ENCODE peak calls at places on chromosomes 13 and 19, in ten cellular contexts. U is stimulated activated CD8-positive, alpha-beta memory T cell treated with anti-CD3 and anti-CD28 coated beads, Interleukin-12 subunit alpha, Interleukin-12 subunit beta, amount 100 ng/mL, for 4 hours; V is EL; X is SW480; T is M059J; Q is caudate nucleus; L is brain microvascular endothelial cell; G is C1 segment of cervical spinal cord; N is NCI-H1105 treated with DMSO at 0.1 percent for 48 hours; K is effector memory CD4-positive, alpha-beta T cell. O is an unnamed sample.

GRCh38 chr19:49591731-49592485 is 926 bp downstream of the PRR12 start:
- DNase-seq in K (peak), L (peak), T (peak), U (peak), V (peak), X (peak), G (peak), N (peak), Q (peak), O (peak)

GRCh38 chr19:39765091-39766076 is 13.3 kb upstream of the LEUTX start:
- DNase-seq in Q (no peak), L (peak), T (peak), U (peak), V (peak), G (no peak), K (peak), N (peak), X (peak), O (peak)

GRCh38 chr13:101917475-101917810 is 465.0 kb downstream of the ITGBL1 start:
- DNase-seq in G (no peak), U (no peak), V (no peak), L (no peak), T (no peak), K (no peak), N (peak), X (no peak), Q (peak), O (no peak)

GRCh38 chr13:93259527-93260080 is 33.0 kb downstream of the GPC6 start:
- DNase-seq in L (no peak), K (no peak), T (no peak), U (no peak), Q (no peak), X (no peak), N (no peak), G (no peak), V (no peak), O (no peak)

GRCh38 chr13:40776681-40777165 is 5.7 kb upstream of the MRPS31 start:
- DNase-seq in N (no peak), X (peak), K (peak), T (peak), V (peak), L (peak), G (no peak), Q (no peak), U (peak), O (no peak)

GRCh38 chr19:17966497-17967257 is at the start of gene KCNN1:
- DNase-seq in N (peak), V (no peak), G (no peak), T (no peak), U (no peak), X (no peak), L (no peak), K (no peak), Q (peak), O (no peak)

GRCh38 chr13:113887700-113888201 is 23.9 kb upstream of the GAS6 start:
- DNase-seq in Q (no peak), G (no peak), U (no peak), X (no peak), V (no peak), N (no peak), L (no peak), T (peak), K (no peak), O (no peak)

GRCh38 chr13:91356919-91357612 is 9.6 kb downstream of the MIR17HG start:
- DNase-seq in K (no peak), Q (no peak), X (no peak), V (no peak), N (no peak), U (no peak), G (no peak), T (no peak), L (no peak), O (no peak)

GRCh38 chr13:29429496-29429895 is 166.0 kb downstream of the SLC7A1 start:
- DNase-seq in T (no peak), V (no peak), G (no peak), L (no peak), U (no peak), K (no peak), Q (no peak), X (no peak), N (no peak), O (no peak)

GRCh38 chr13:32206097-32206740 is 108.9 kb downstream of the ZAR1L start:
- DNase-seq in V (no peak), N (no peak), G (no peak), L (no peak), T (peak), X (no peak), K (no peak), Q (no peak), U (no peak), O (no peak)

GRCh38 chr13:111328803-111329410 is 8.5 kb downstream of the TEX29 start:
- DNase-seq in U (no peak), K (no peak), Q (no peak), G (no peak), L (no peak), T (no peak), X (no peak), V (no peak), N (no peak), O (no peak)

GRCh38 chr19:17294051-17294891 is 9.0 kb downstream of the ABHD8 start:
- DNase-seq in Q (no peak), L (no peak), G (no peak), U (no peak), T (no peak), N (no peak), X (peak), K (peak), V (peak), O (no peak)

GRCh38 chr13:73902296-73902695 is 231.9 kb downstream of the KLF12 start:
- DNase-seq in N (no peak), T (no peak), G (no peak), X (no peak), L (no peak), V (no peak), K (no peak), U (no peak), Q (no peak), O (no peak)

GRCh38 chr13:112058941-112059340 is 8.0 kb upstream of the SOX1 start:
- DNase-seq in U (no peak), G (no peak), K (no peak), T (no peak), Q (no peak), L (no peak), V (no peak), X (no peak), N (no peak), O (no peak)

GRCh38 chr13:41562083-41562482 is 104.7 kb downstream of the RGCC start:
- DNase-seq in X (peak), T (peak), N (no peak), K (no peak), U (no peak), G (peak), V (peak), L (peak), Q (peak), O (peak)

GRCh38 chr19:19740755-19741154 is 7.8 kb upstream of the ZNF14 start:
- DNase-seq in G (no peak), U (no peak), X (no peak), Q (no peak), V (no peak), L (no peak), N (no peak), T (no peak), K (no peak), O (no peak)

GRCh38 chr19:18274776-18275356 is 614 bp upstream of the IQCN start:
- DNase-seq in X (peak), V (peak), K (no peak), N (no peak), L (peak), T (peak), Q (peak), U (no peak), G (peak), O (peak)

GRCh38 chr19:3821156-3821555 is 35.0 kb upstream of the MATK start:
- DNase-seq in G (no peak), T (peak), V (no peak), Q (no peak), X (no peak), L (no peak), K (no peak), N (no peak), U (no peak), O (no peak)

GRCh38 chr13:113122571-113123225 is at the start of gene F10:
- DNase-seq in U (no peak), V (peak), T (no peak), Q (no peak), L (peak), K (no peak), G (no peak), N (no peak), X (peak), O (peak)

GRCh38 chr19:24040621-24041020 is 46.4 kb upstream of the ZNF254 start:
- DNase-seq in K (no peak), T (no peak), X (no peak), Q (no peak), V (no peak), N (no peak), U (no peak), G (no peak), L (no peak), O (no peak)

GRCh38 chr19:10760268-10760944 is 42.5 kb downstream of the DNM2 start:
- DNase-seq in U (no peak), Q (peak), T (peak), N (no peak), L (no peak), X (peak), G (no peak), V (peak), K (no peak), O (peak)

GRCh38 chr13:43307921-43308433 is 284.6 kb downstream of the DNAJC15 start:
- DNase-seq in T (peak), L (peak), X (peak), U (no peak), V (peak), K (no peak), Q (no peak), N (peak), G (no peak), O (peak)

GRCh38 chr19:4714016-4714415 is 9.6 kb downstream of the DPP9 start:
- DNase-seq in U (no peak), G (no peak), V (no peak), X (no peak), L (no peak), N (no peak), K (no peak), T (no peak), Q (no peak), O (no peak)

GRCh38 chr13:36325912-36326311 is 20.3 kb downstream of the SPART start:
- DNase-seq in L (no peak), N (no peak), U (no peak), T (no peak), K (no peak), X (no peak), V (no peak), Q (no peak), G (no peak), O (no peak)

GRCh38 chr19:907183-907853 is 5.7 kb downstream of the R3HDM4 start:
- DNase-seq in K (no peak), Q (no peak), L (no peak), U (no peak), V (no peak), G (no peak), N (no peak), T (no peak), X (no peak), O (no peak)

GRCh38 chr19:4449022-4449825 is 8.4 kb downstream of the UBXN6 start:
- DNase-seq in Q (peak), N (no peak), L (no peak), V (no peak), T (no peak), X (no peak), K (no peak), U (no peak), G (peak), O (no peak)

GRCh38 chr19:14272623-14273022 is 66.7 kb upstream of the ADGRL1 start:
- DNase-seq in G (no peak), N (no peak), T (no peak), Q (no peak), U (no peak), L (no peak), V (no peak), X (no peak), K (no peak), O (no peak)

GRCh38 chr19:42487025-42487797 is 41.1 kb downstream of the CEACAM1 start:
- DNase-seq in U (no peak), X (no peak), G (no peak), L (no peak), N (no peak), K (no peak), T (no peak), Q (no peak), V (no peak), O (no peak)

GRCh38 chr19:17530586-17530985 is 19.1 kb downstream of the PGLS start:
- DNase-seq in U (no peak), L (no peak), Q (no peak), T (no peak), G (no peak), K (no peak), V (peak), N (no peak), X (no peak), O (no peak)

GRCh38 chr19:3555653-3556422 is 1.5 kb downstream of the MFSD12 start:
- DNase-seq in V (no peak), Q (no peak), N (no peak), U (no peak), K (no peak), L (no peak), T (no peak), X (no peak), G (no peak), O (no peak)

GRCh38 chr13:66950666-66951065 is 279.5 kb downstream of the PCDH9 start:
- DNase-seq in L (no peak), N (no peak), K (no peak), Q (no peak), T (no peak), G (no peak), X (no peak), U (no peak), V (no peak), O (no peak)

GRCh38 chr13:74443623-74444022 is 309.4 kb upstream of the KLF12 start:
- DNase-seq in L (peak), N (no peak), T (peak), U (no peak), G (no peak), Q (no peak), X (no peak), K (no peak), V (peak), O (peak)

GRCh38 chr19:17950310-17951150 is 16.4 kb upstream of the KCNN1 start:
- DNase-seq in Q (no peak), X (no peak), U (peak), T (no peak), L (no peak), N (no peak), K (peak), V (no peak), G (no peak), O (no peak)

GRCh38 chr19:3599776-3600183 is 6.9 kb downstream of the TBXA2R start:
- DNase-seq in L (no peak), U (no peak), Q (no peak), K (no peak), T (no peak), N (no peak), G (no peak), X (no peak), V (no peak), O (no peak)

GRCh38 chr13:42155251-42155650 is 106.8 kb downstream of the DGKH start:
- DNase-seq in Q (no peak), K (no peak), N (no peak), V (no peak), T (no peak), G (no peak), L (no peak), X (no peak), U (no peak), O (no peak)

O was measured in myocyte.